ENCODE peak calls at places on chromosomes 16 and 17, in five cellular contexts. P is fibroblast of lung, V is AG09309, I is mucosa of descending colon, D is GM12864. R is an unnamed sample.

GRCh38 chr17:58312021-58312630 is 16.5 kb downstream of the TSPOAP1 start:
- DNase-seq in P (no peak), V (no peak), I (no peak), D (no peak), R (no peak)

GRCh38 chr17:42780816-42781638 is 617 bp downstream of the WNK4 start:
- DNase-seq in P (no peak), V (no peak), I (peak), D (no peak), R (no peak)

GRCh38 chr16:87114832-87115231 is 202.4 kb downstream of the C16orf95 start:
- DNase-seq in P (no peak), V (no peak), I (no peak), D (no peak), R (no peak)

GRCh38 chr16:82630219-82630618 is 3.5 kb downstream of the CDH13 start:
- DNase-seq in P (peak), V (no peak), I (no peak), D (no peak), R (no peak)

GRCh38 chr16:48454051-48454450 is 68.8 kb upstream of the SIAH1 start:
- DNase-seq in P (no peak), V (no peak), I (no peak), D (no peak), R (no peak)

GRCh38 chr16:46899443-46900143 is 15.4 kb downstream of the GPT2 start:
- DNase-seq in P (no peak), V (no peak), I (no peak), D (no peak), R (no peak)

GRCh38 chr17:83194189-83194565 is 114.8 kb downstream of the METRNL start:
- DNase-seq in P (no peak), V (no peak), I (no peak), D (no peak), R (no peak)

GRCh38 chr17:81339180-81339501 is 44.0 kb upstream of the SLC38A10 start:
- DNase-seq in P (no peak), V (no peak), I (no peak), D (no peak), R (no peak)

GRCh38 chr17:73371285-73371684 is 59.5 kb upstream of the CDC42EP4 start:
- DNase-seq in P (peak), V (peak), I (no peak), D (no peak), R (peak)

GRCh38 chr16:31695667-31696066 is 168.0 kb downstream of the AHSP start:
- DNase-seq in P (no peak), V (no peak), I (peak), D (no peak), R (no peak)

GRCh38 chr17:74408830-74409229 is 23.1 kb upstream of the GPRC5C start:
- DNase-seq in P (no peak), V (no peak), I (no peak), D (no peak), R (no peak)

GRCh38 chr17:41967141-41967920 is 736 bp downstream of the CNP start:
- DNase-seq in P (peak), V (no peak), I (peak), D (no peak), R (peak)

GRCh38 chr17:83194761-83195329 is 115.4 kb downstream of the METRNL start:
- DNase-seq in P (peak), V (peak), I (no peak), D (no peak), R (peak)

GRCh38 chr16:82456683-82457082 is 170.1 kb upstream of the CDH13 start:
- DNase-seq in P (peak), V (peak), I (peak), D (no peak), R (peak)

GRCh38 chr17:21078056-21078825 is 35.4 kb upstream of the USP22 start:
- DNase-seq in P (no peak), V (no peak), I (no peak), D (no peak), R (no peak)

GRCh38 chr16:526181-527014 is 1.1 kb upstream of the CAPN15 start:
- DNase-seq in P (peak), V (no peak), I (peak), D (no peak), R (peak)

GRCh38 chr17:72561266-72561665 is 440.4 kb downstream of the SOX9 start:
- DNase-seq in P (no peak), V (no peak), I (no peak), D (no peak), R (no peak)

GRCh38 chr16:12178251-12178990 is 201.9 kb downstream of the SNX29 start:
- DNase-seq in P (peak), V (no peak), I (peak), D (no peak), R (peak)

DNA sequence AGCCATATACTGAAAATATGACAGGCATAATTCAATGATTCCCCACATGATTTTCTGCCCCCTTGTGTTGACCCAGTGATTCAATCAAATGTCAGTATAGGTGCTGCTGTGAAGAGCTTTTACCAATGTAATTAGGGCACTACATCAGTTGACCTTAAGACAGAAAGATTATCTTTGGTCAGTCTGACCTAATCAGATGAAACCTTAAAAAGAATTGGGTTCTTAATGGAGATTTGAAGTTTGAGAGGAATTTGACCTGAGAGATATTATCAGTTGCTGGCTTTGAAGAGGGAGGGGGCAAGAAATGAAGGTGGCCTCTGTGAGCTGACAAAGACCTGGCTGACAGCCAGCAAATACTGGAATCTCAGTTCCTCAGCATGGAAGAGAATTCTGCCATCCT is 358.7 kb upstream of the CA10 start:
- DNase-seq in P (no peak), V (no peak), I (no peak), D (no peak), R (no peak)
- TF ChIP-seq CTCF in P (no peak), V (no peak), I (no peak), D (no peak), R (no peak)

GRCh38 chr17:17079761-17080160 is 37.5 kb downstream of the MPRIP start:
- DNase-seq in P (no peak), V (no peak), I (no peak), D (no peak), R (no peak)

GRCh38 chr17:17081304-17081940 is 39.2 kb downstream of the MPRIP start:
- DNase-seq in P (no peak), V (no peak), I (no peak), D (no peak), R (no peak)

GRCh38 chr17:17080181-17080631 is 37.9 kb downstream of the MPRIP start:
- DNase-seq in P (no peak), V (no peak), I (no peak), D (no peak), R (no peak)

GRCh38 chr17:17079336-17079735 is 37.1 kb downstream of the MPRIP start:
- DNase-seq in P (no peak), V (no peak), I (no peak), D (no peak), R (no peak)

GRCh38 chr17:17080781-17081180 is 38.5 kb downstream of the MPRIP start:
- DNase-seq in P (no peak), V (no peak), I (no peak), D (no peak), R (no peak)
- H3K4me3 ChIP-seq in P (no peak), V (no peak), I (no peak), D (no peak), R (no peak)

DNA sequence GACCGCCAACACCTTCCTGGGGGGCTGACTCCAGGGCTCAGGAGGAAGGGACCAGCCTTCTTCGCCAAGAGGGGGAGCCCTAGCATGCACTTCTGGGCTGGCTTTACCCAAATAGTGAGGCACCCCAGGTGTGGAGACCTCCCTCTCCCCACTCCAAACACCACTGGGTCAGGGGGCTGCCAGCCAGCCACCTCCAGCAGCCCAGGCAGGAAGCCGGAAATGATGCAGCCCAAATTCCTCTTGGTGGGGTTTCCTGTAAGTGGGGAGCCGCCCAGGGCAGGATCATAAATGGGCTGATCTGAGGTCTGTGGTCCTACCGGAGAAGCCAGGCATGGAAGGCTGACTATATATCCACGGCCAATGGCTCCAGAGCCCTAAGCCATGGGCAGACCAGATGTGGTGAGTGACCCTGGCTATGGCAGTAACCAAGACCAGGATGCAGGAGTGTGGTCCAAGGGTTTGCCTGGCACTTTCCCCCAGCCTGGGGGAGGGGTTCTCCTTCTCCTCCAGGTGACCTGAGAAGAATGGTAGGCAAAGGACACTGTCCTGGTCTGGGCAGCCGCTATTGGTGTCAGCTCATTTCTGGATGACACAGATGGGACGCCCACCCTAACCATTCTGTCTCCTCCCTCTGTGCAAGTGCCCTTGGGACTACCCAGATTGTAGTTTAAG is 4.2 kb downstream of the GIT1 start:
- DNase-seq in P (peak), V (no peak), I (no peak), D (no peak), R (peak)
- TF ChIP-seq CTCF in P (peak), V (peak), I (no peak), D (peak), R (peak)

GRCh38 chr17:27807567-27808470 is 7.5 kb upstream of the NOS2 start:
- DNase-seq in P (no peak), V (no peak), I (peak), D (peak), R (no peak)
- H3K4me3 ChIP-seq in P (no peak), V (no peak), I (no peak), D (no peak), R (no peak)

GRCh38 chr17:32116937-32117336 is 25.4 kb upstream of the RHOT1 start:
- DNase-seq in P (no peak), V (no peak), I (no peak), D (no peak), R (no peak)

GRCh38 chr17:32112416-32112815 is 29.9 kb upstream of the RHOT1 start:
- DNase-seq in P (no peak), V (no peak), I (no peak), D (no peak), R (no peak)

GRCh38 chr17:32110596-32110995 is 31.7 kb upstream of the RHOT1 start:
- DNase-seq in P (no peak), V (no peak), I (no peak), D (no peak), R (no peak)

GRCh38 chr17:32114536-32114935 is 27.8 kb upstream of the RHOT1 start:
- DNase-seq in P (no peak), V (no peak), I (no peak), D (no peak), R (no peak)

DNA sequence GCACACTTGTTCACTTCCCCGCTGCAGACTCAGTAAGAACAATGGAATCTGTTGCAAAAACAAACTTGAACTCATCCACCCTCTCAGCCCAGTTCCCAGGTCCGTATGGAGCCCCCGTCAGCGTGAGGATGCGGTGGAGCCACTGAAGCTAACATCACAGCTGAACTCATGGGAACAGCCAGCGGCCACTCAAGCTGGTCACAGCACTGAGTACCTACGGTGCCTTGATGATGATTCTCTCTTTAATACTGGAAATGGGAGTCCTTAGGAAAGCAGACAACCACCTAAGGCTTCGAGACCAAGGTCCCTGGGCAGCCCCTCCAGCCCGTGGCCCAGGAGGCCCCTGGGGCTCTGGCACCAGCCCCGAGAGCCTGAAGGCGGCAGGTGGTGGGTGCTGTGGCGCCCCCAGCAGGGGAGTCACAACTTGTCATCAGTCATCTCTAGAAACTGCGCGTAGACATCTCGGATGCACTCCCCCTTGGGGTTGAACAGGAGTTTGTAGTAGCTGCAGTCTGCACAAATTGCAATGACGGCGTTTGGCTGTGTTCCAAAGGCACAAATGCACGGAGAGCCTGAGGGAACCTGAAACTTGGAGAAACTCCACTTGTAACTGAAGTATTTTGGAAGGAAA is 31.0 kb upstream of the RHOT1 start:
- DNase-seq in P (peak), V (no peak), I (peak), D (no peak), R (peak)
- TF ChIP-seq CTCF in P (peak), V (peak), I (no peak), D (peak), R (peak)

GRCh38 chr16:89098767-89099430 is 5.2 kb downstream of the ACSF3 start:
- DNase-seq in P (no peak), V (no peak), I (peak), D (no peak), R (no peak)

GRCh38 chr16:89097528-89097846 is 3.8 kb downstream of the ACSF3 start:
- DNase-seq in P (no peak), V (no peak), I (peak), D (no peak), R (no peak)

GRCh38 chr16:89096042-89096717 is 2.5 kb downstream of the ACSF3 start:
- DNase-seq in P (no peak), V (no peak), I (no peak), D (no peak), R (no peak)

GRCh38 chr16:89095401-89095974 is 1.8 kb downstream of the ACSF3 start:
- DNase-seq in P (no peak), V (no peak), I (no peak), D (no peak), R (no peak)

GRCh38 chr16:89096768-89097527 is 3.3 kb downstream of the ACSF3 start:
- DNase-seq in P (no peak), V (no peak), I (no peak), D (no peak), R (no peak)
- H3K4me3 ChIP-seq in P (no peak), V (no peak), I (no peak), D (no peak), R (no peak)

GRCh38 chr17:30337393-30337999 is 3.6 kb upstream of the TMIGD1 start:
- DNase-seq in P (no peak), V (no peak), I (no peak), D (no peak), R (no peak)
- TF ChIP-seq CTCF in P (no peak), V (no peak), I (no peak), D (no peak), R (no peak)

R was measured in choroid plexus epithelial cell.